ENCODE peak calls at places on chromosomes 13 and 19, in eight cellular contexts. D is GM23248, L is GM23338, G is PC-3, U is fibroblast of lung, Y is pancreas, K is IMR-90, X is A549. Z is an unnamed sample.

GRCh38 chr13:112067121-112067741 is at the start of gene SOX1:
- DNase-seq in L (peak; percentile 73), K (no peak), G (no peak), X (no peak), Y (no peak), D (no peak), U (no peak), Z (no peak)

GRCh38 chr19:43311706-43312105 is 41.8 kb upstream of the CD177 start:
- DNase-seq in L (no peak), X (no peak), G (no peak), K (no peak), Y (no peak), D (peak; percentile 30), U (no peak), Z (no peak)

GRCh38 chr13:75219479-75220237 is 262.3 kb downstream of the TBC1D4 start:
- DNase-seq in G (peak; percentile 72), Y (peak; percentile 81), K (peak; percentile 57), U (peak; percentile 73), D (peak; percentile 86), L (peak; percentile 88), X (peak; percentile 47), Z (no peak)

GRCh38 chr19:40466219-40467006 is at the start of gene SPTBN4:
- DNase-seq in Y (peak; percentile 51), X (no peak), D (peak; percentile 11), K (no peak), G (no peak), L (no peak), U (no peak), Z (no peak)

GRCh38 chr19:45352914-45353796 is 12.6 kb downstream of the KLC3 start:
- DNase-seq in D (no peak), L (no peak), G (no peak), X (peak; percentile 26), K (no peak), Y (no peak), U (no peak), Z (no peak)

GRCh38 chr13:77902319-77902963 is 16.2 kb downstream of the EDNRB start:
- DNase-seq in Y (no peak), K (no peak), X (no peak), U (no peak), D (no peak), L (no peak), G (peak; percentile 9), Z (no peak)

GRCh38 chr13:34258646-34259386 is 440.9 kb downstream of the RFC3 start:
- DNase-seq in G (no peak), Y (no peak), K (no peak), X (no peak), D (peak; percentile 25), U (no peak), L (no peak), Z (no peak)

GRCh38 chr13:73072501-73072900 is 13.7 kb downstream of the KLF5 start:
- DNase-seq in K (no peak), X (no peak), Y (no peak), D (no peak), L (no peak), U (no peak), G (no peak), Z (no peak)

GRCh38 chr19:53903055-53903680 is 5.9 kb upstream of the CACNG7 start:
- DNase-seq in U (peak; percentile 33), X (peak; percentile 64), Y (peak; percentile 37), K (peak; percentile 30), L (peak; percentile 97), D (peak; percentile 62), G (peak; percentile 84), Z (peak; percentile 50)

GRCh38 chr13:112059457-112060317 is 7.3 kb upstream of the SOX1 start:
- DNase-seq in K (no peak), G (no peak), U (no peak), X (no peak), L (no peak), D (no peak), Y (no peak), Z (no peak)

GRCh38 chr13:21336609-21337008 is 122.5 kb downstream of the ZDHHC20 start:
- DNase-seq in L (no peak), X (no peak), K (no peak), D (peak; percentile 17), U (no peak), G (no peak), Y (no peak), Z (no peak)

GRCh38 chr19:31334101-31334848 is 15.0 kb downstream of the TSHZ3 start:
- DNase-seq in K (peak; percentile 74), X (no peak), Y (no peak), L (peak; percentile 45), U (no peak), D (peak; percentile 71), G (peak; percentile 11), Z (peak; percentile 74)

GRCh38 chr19:41409288-41409687 is 11.7 kb downstream of the BCKDHA start:
- DNase-seq in U (peak; percentile 12), Y (peak; percentile 80), G (peak; percentile 83), K (peak; percentile 40), D (peak; percentile 32), L (no peak), X (peak; percentile 60), Z (no peak)

DNA sequence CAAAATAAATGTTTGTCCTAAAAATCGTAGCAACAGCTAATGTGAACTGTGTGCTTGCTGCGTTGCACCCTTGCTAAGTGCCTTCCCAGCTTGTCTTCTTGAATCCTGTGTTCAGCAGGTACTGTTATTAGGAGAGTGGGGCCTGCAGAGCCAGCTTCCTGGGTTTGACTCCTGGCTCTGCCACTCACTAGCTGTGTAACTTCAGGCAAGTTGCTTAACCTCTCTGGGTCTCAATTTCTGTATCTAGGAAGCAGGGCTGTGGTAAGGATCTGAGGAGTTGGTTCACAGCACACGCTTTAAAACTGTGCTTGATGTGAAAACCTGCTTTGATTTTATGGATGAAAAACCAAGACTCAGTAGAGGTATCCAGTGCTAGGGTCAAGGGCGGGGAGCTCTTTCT is 10.0 kb downstream of the NFIX start:
- DNase-seq in Y (no peak), U (no peak), K (no peak), L (no peak), D (no peak), X (no peak), G (no peak), Z (no peak)
- H3K4me1 ChIP-seq in Y (peaks cover 24% of the 10 kb centered on the region), U (peaks cover 44% of the 10 kb centered on the region), K (peaks cover 13% of the 10 kb centered on the region), L (peaks cover 9% of the 10 kb centered on the region), D (peaks cover 40% of the 10 kb centered on the region), X (no peaks in the 10 kb centered on the region), G (no peaks in the 10 kb centered on the region), Z (peaks cover 10% of the 10 kb centered on the region)

GRCh38 chr19:12330340-12330739 is 3.1 kb downstream of the ZNF563 start:
- DNase-seq in L (no peak), U (no peak), D (no peak), G (no peak), X (no peak), K (no peak), Y (no peak), Z (no peak)

GRCh38 chr19:12325690-12326089 is 7.7 kb downstream of the ZNF563 start:
- DNase-seq in U (no peak), G (no peak), X (no peak), D (no peak), L (no peak), K (no peak), Y (no peak), Z (no peak)

GRCh38 chr19:12333162-12334159 is at the start of gene ZNF563:
- DNase-seq in U (peak; percentile 91), Y (peak; percentile 99), X (no peak), K (peak; percentile 89), G (peak; percentile 98), D (peak; percentile 97), L (peak; percentile 100), Z (peak; percentile 86)

DNA sequence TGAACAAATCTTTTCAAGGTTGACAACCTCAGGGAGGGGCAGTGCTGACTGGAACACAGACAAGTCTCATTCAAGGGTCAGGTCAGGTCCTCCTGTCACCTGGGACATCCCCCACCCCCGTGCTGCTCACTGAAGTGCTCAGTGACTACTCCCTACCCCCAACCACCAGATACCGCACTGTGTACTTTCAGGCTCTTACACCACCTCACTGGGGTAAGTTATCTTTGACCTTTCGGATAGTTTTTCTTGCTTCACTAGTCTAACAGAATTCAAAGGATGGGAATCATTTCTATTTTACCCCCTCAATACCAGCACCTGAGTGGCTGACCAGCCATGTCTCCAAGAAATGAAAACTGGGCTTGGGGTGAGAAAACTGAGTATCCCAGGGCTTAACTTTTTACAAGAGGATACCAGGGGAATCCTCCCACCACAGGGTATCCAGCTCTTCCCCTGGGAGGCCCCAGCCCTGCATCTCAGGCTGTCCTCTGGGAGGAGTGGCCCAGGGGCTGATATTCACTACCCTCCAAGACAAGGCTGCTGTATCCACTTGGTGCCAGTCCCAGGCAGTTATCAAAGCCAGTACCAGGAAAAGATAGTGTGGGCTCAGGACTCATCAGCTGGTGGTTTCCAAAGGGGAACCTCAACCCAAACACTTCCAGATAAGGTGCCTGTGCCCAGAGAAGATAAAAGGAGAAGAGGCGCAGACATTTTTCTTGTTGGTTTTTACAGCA is 2.1 kb downstream of the ZNF563 start:
- DNase-seq in G (no peak), K (no peak), Y (no peak), L (no peak), U (no peak), X (no peak), D (no peak), Z (no peak)
- H3K4me1 ChIP-seq in G (peaks cover 13% of the 10 kb centered on the region), K (peaks cover 6% of the 10 kb centered on the region), Y (peaks cover 11% of the 10 kb centered on the region), L (peaks cover 7% of the 10 kb centered on the region), U (peaks cover 6% of the 10 kb centered on the region), X (no peaks in the 10 kb centered on the region), D (no peaks in the 10 kb centered on the region), Z (no peaks in the 10 kb centered on the region)

GRCh38 chr19:576768-577438 is 4.5 kb downstream of the BSG start:
- DNase-seq in L (no peak), Y (no peak), K (no peak), D (no peak), G (no peak), X (no peak), U (no peak), Z (no peak)
- H3K4me1 ChIP-seq in L (peaks cover 18% of the 10 kb centered on the region), Y (peaks cover 19% of the 10 kb centered on the region), K (peaks cover 20% of the 10 kb centered on the region), D (peaks cover 27% of the 10 kb centered on the region), G (peaks cover 20% of the 10 kb centered on the region), X (peaks cover 29% of the 10 kb centered on the region), U (peaks cover 13% of the 10 kb centered on the region), Z (peaks cover 5% of the 10 kb centered on the region)

DNA sequence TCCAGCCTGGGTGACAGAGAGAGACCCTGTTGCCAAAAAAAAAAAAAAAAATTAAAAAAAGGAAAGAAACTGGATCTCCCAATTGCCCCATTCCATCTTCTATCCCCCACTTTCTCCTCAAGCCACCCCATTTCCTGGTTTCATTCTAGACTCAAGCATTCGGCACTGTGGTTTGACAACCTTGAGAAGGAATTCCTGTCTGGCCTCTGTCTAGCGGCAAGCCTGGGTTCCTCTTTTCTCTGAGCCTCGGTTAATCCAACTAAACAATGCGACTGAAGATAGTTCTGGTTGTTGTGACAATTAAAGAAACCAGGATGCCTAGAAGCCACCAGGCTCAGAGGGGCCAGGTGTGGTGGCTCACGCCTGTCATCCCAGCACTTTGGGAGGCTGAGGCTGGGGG is 3.3 kb upstream of the C3 start:
- DNase-seq in X (no peak), Y (no peak), G (no peak), L (no peak), K (no peak), D (no peak), U (no peak), Z (no peak)
- H3K4me1 ChIP-seq in X (peaks cover 61% of the 10 kb centered on the region), Y (peaks cover 62% of the 10 kb centered on the region), G (no peaks in the 10 kb centered on the region), L (peaks cover 12% of the 10 kb centered on the region), K (peaks cover 2% of the 10 kb centered on the region), D (peaks cover 19% of the 10 kb centered on the region), U (no peaks in the 10 kb centered on the region), Z (peaks cover 8% of the 10 kb centered on the region)